ENCODE peak calls at places on chromosomes 3 and 15, in four cellular contexts. S is Panc1, M is lung, N is heart left ventricle. L is an unnamed sample.

GRCh38 chr3:53813229-53813628 is 33.0 kb downstream of the CHDH start:
- ATAC-seq in N (peak; percentile 47), M (no peak), S (no peak), L (no peak)

GRCh38 chr3:173913985-173914421 is 516.5 kb downstream of the NLGN1 start:
- ATAC-seq in N (no peak), M (no peak), S (no peak), L (no peak)

GRCh38 chr15:36796161-36796560 is 216.7 kb downstream of the CDIN1 start:
- ATAC-seq in N (no peak), M (no peak), S (no peak), L (no peak)

GRCh38 chr3:61704807-61705206 is 143.4 kb downstream of the PTPRG start:
- ATAC-seq in S (no peak), N (no peak), M (no peak), L (no peak)

GRCh38 chr15:62060896-62061280 is 641 bp upstream of the VPS13C start:
- ATAC-seq in S (no peak), N (no peak), M (no peak), L (no peak)

GRCh38 chr3:50170689-50171088 is 15.6 kb downstream of the SEMA3F start:
- ATAC-seq in N (peak; percentile 57), S (peak; percentile 22), M (no peak), L (peak; percentile 59)

GRCh38 chr3:187227658-187228258 is 30.5 kb downstream of the RTP1 start:
- ATAC-seq in M (no peak), N (no peak), S (peak; percentile 81), L (no peak)

GRCh38 chr3:58184982-58185360 is 25.8 kb downstream of the DNASE1L3 start:
- ATAC-seq in S (no peak), M (no peak), N (no peak), L (no peak)

GRCh38 chr3:21846976-21847375 is 96.0 kb upstream of the ZNF385D start:
- ATAC-seq in N (no peak), M (no peak), S (no peak), L (no peak)

GRCh38 chr3:72810659-72811434 is 37.4 kb downstream of the SHQ1 start:
- ATAC-seq in S (no peak), M (no peak), N (no peak), L (no peak)

GRCh38 chr3:9183011-9183410 is 66.4 kb downstream of the SRGAP3 start:
- ATAC-seq in N (peak; percentile 68), S (no peak), M (no peak), L (no peak)

GRCh38 chr3:71908001-71908400 is 123.1 kb upstream of the PROK2 start:
- ATAC-seq in S (no peak), N (no peak), M (no peak), L (no peak)

GRCh38 chr3:11545186-11545851 is 98.4 kb downstream of the VGLL4 start:
- ATAC-seq in N (no peak), M (no peak), S (peak; percentile 8), L (no peak)

GRCh38 chr3:196627043-196627442 is 12.5 kb upstream of the NRROS start:
- ATAC-seq in S (peak; percentile 42), N (no peak), M (no peak), L (no peak)

GRCh38 chr3:15011174-15011573 is 53.9 kb downstream of the MRPS25 start:
- ATAC-seq in M (no peak), N (no peak), S (no peak), L (no peak)

GRCh38 chr15:67175643-67176071 is 78.8 kb downstream of the AAGAB start:
- ATAC-seq in S (no peak), N (no peak), M (peak; percentile 43), L (peak; percentile 70)

GRCh38 chr3:133448478-133449122 is 48.7 kb downstream of the BFSP2 start:
- ATAC-seq in N (no peak), M (peak; percentile 15), S (no peak), L (no peak)

GRCh38 chr3:111694471-111694870 is 99.3 kb upstream of the ZBED2 start:
- ATAC-seq in S (no peak), M (no peak), N (no peak), L (no peak)

GRCh38 chr3:58035512-58035867 is 27.3 kb downstream of the FLNB start:
- ATAC-seq in N (no peak), S (no peak), M (no peak), L (no peak)

GRCh38 chr3:18827664-18828063 is 320.6 kb upstream of the KCNH8 start:
- ATAC-seq in M (no peak), N (no peak), S (no peak), L (no peak)

GRCh38 chr3:126512026-126512425 is 5.5 kb downstream of the UROC1 start:
- ATAC-seq in S (no peak), N (no peak), M (no peak), L (no peak)

GRCh38 chr15:89002281-89002761 is 85.9 kb upstream of the ABHD2 start:
- ATAC-seq in M (peak; percentile 62), S (peak; percentile 83), N (peak; percentile 85), L (no peak)

GRCh38 chr3:110378481-110378880 is 693.1 kb upstream of the NECTIN3 start:
- ATAC-seq in N (no peak), M (no peak), S (no peak), L (no peak)

GRCh38 chr3:156693166-156693565 is 18.8 kb downstream of the TIPARP start:
- ATAC-seq in M (no peak), S (no peak), N (no peak), L (no peak)

DNA sequence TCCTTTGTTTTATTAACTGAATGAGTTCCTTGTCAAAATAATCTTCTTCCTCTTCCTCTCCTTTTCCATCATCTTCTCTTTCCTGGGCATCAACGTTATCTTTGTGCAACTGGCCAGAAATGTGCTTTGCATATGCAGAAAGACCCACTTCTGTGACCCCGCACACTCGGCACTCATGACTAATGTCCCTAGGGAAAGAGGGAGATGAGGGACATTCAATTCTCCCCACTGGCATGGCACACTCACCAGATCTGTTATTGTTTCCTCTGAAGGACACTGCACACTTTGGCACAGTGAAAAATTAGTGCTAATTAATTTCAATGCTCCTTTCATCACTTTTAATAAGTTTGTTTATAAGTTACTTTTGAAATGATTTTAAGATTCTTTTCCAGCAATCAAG is 34.0 kb downstream of the ZNF106 start:
- ATAC-seq in S (no peak), M (no peak), N (no peak), L (peak; percentile 20)
- H3K27ac ChIP-seq in S (no peak overlapping the region), M (peak overlapping the region; percentile 96), N (peak overlapping the region; percentile 83), L (peak overlapping the region; percentile 100)

GRCh38 chr3:52707585-52707984 is 1.7 kb downstream of the SPCS1 start:
- ATAC-seq in N (no peak), M (no peak), S (no peak), L (no peak)

GRCh38 chr3:52705438-52705687 is 228 bp downstream of the GLT8D1 start:
- ATAC-seq in S (peak; percentile 69), M (no peak), N (no peak), L (no peak)

GRCh38 chr3:52704611-52705437 is 767 bp downstream of the GLT8D1 start:
- ATAC-seq in N (peak; percentile 21), S (peak; percentile 19), M (no peak), L (peak; percentile 10)

GRCh38 chr3:52703356-52703755 is 2.2 kb downstream of the GLT8D1 start:
- ATAC-seq in M (no peak), N (no peak), S (no peak), L (no peak)

GRCh38 chr3:52705688-52706686 is at the start of the genes GLT8D1 and SPCS1:
- ATAC-seq in N (peak; percentile 93), M (peak; percentile 94), S (peak; percentile 97), L (peak; percentile 95)
- H3K27ac ChIP-seq in N (peak within 1 kb of the TSS; percentile 88), M (peak within 1 kb of the TSS; percentile 81), S (peak within 1 kb of the TSS; percentile 75), L (peak within 1 kb of the TSS; percentile 94)

DNA sequence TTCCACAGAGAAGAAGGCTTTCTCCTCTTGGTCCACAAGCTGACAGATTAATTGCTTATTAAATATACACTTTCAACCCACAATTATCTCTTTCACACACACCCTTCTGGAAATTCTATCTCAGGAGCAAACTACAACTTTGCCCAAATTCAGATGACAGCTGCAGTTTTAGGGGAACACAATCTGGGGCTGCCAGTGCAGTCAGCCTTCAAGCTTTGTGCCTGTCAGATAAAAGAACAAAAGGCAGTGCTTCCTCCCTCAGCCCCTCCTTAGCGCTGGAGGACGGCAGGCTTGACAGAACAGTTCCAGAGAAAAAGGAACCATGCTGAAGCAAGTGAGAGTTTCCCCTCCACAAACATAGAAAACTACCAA is 99.6 kb downstream of the TMCC1 start:
- ATAC-seq in S (peak; percentile 23), M (peak; percentile 11), N (no peak), L (no peak)
- H3K27ac ChIP-seq in S (peak overlapping the region; percentile 73), M (peak overlapping the region; percentile 4), N (peak overlapping the region; percentile 24), L (peak overlapping the region; percentile 30)

DNA sequence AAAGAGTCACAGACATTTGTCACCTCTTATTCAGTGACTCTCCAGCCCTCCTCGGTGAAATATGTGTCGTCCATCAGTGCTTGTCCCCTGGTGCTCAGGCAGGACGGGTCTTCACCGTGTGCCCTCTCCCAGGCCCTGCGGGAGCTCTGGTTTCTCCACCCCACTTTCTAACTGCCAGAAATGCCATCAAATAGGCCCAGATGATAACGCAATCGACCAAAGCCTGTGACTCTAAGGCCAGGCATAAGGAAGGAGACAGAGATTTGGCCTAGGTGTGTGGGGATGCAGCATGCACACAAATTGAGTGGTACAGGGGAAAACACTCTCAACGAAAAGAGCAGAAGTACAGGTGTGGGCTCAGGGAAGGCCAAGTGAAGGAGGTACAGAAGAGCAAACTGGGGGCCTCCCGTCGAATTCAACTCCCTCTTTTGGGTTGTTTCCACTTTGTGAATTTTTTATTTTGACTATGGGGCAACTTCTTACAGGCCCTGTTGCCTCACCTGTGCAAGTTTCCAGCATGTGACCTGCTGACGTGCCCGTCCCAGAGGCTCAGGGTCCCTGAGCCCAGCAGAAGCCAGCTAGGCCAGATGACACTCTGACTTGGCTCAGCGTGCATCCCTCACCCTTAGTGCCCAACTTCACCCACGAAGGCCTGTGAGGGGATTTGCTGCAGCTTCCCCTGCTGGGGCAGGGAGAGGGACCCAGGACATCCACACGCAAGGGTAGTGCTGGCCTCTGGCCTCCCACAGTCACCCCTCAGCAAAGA is 4.7 kb downstream of the NUP210 start:
- ATAC-seq in S (no peak), N (no peak), M (no peak), L (no peak)
- H3K27ac ChIP-seq in S (no peak overlapping the region), N (no peak overlapping the region), M (no peak overlapping the region), L (no peak overlapping the region)

GRCh38 chr15:77527831-77528231 is 104.9 kb downstream of the LINGO1 start:
- ATAC-seq in S (no peak), N (no peak), M (peak; percentile 16), L (peak; percentile 16)
- H3K27ac ChIP-seq in S (peak overlapping the region; percentile 44), N (peak overlapping the region; percentile 71), M (no peak overlapping the region), L (peak overlapping the region; percentile 37)

GRCh38 chr3:98049271-98049670 is 14.2 kb upstream of the GABRR3 start:
- ATAC-seq in M (no peak), N (no peak), S (no peak), L (no peak)
- H3K27ac ChIP-seq in M (no peak overlapping the region), N (no peak overlapping the region), S (no peak overlapping the region), L (no peak overlapping the region)

L was measured in gastroesophageal sphincter.